ENCODE peak calls at places on chromosome 7, in nine cellular contexts. N, G, A, F, P, R, D, O and E are unnamed samples.

GRCh38 chr7:129646369-129647021 is 35.0 kb downstream of the NRF1 start:
- DNase-seq in D (no peak), N (peak; percentile 22), G (no peak), A (no peak), O (no peak), F (peak; percentile 84), R (no peak), P (no peak), E (no peak)

GRCh38 chr7:57354679-57355338 is 95.2 kb upstream of the ZNF716 start:
- DNase-seq in A (no peak), F (no peak), P (no peak), O (no peak), D (no peak), R (no peak), G (no peak), N (no peak), E (no peak)

GRCh38 chr7:155269766-155270585 is 27.7 kb upstream of the INSIG1 start:
- DNase-seq in N (no peak), R (no peak), P (peak; percentile 21), D (no peak), F (no peak), O (no peak), G (no peak), A (no peak), E (no peak)

GRCh38 chr7:100267648-100268047 is 39.9 kb upstream of the SPDYE3 start:
- DNase-seq in O (no peak), A (no peak), R (no peak), G (no peak), P (no peak), N (no peak), F (no peak), D (no peak), E (no peak)

GRCh38 chr7:149878523-149878921 is 4.8 kb downstream of the ATP6V0E2 start:
- DNase-seq in O (no peak), D (no peak), N (no peak), P (no peak), G (no peak), R (no peak), F (no peak), A (no peak), E (no peak)

GRCh38 chr7:151308791-151309190 is 32.8 kb upstream of the NUB1 start:
- DNase-seq in N (no peak), P (no peak), F (no peak), G (no peak), D (no peak), A (no peak), R (peak; percentile 25), O (no peak), E (no peak)

GRCh38 chr7:2926898-2927405 is 82.8 kb upstream of the GNA12 start:
- DNase-seq in R (no peak), G (no peak), F (no peak), A (no peak), D (no peak), N (no peak), P (peak; percentile 45), O (no peak), E (no peak)

GRCh38 chr7:82294258-82294855 is 149.2 kb downstream of the CACNA2D1 start:
- DNase-seq in D (no peak), F (no peak), O (no peak), N (no peak), R (no peak), P (no peak), G (no peak), A (no peak), E (no peak)

GRCh38 chr7:157139142-157140117 is 704 bp downstream of the UBE3C start:
- DNase-seq in O (peak; percentile 52), N (no peak), R (no peak), P (no peak), A (peak; percentile 56), G (peak; percentile 67), D (peak; percentile 61), F (peak; percentile 69), E (peak; percentile 46)

GRCh38 chr7:99559276-99559915 is 954 bp downstream of the ZNF655 start:
- DNase-seq in F (peak; percentile 21), P (no peak), D (no peak), R (no peak), A (no peak), O (no peak), G (no peak), N (peak; percentile 36), E (peak; percentile 72)

GRCh38 chr7:103593691-103594090 is 147.7 kb upstream of the SLC26A5 start:
- DNase-seq in N (no peak), A (no peak), R (no peak), P (no peak), D (no peak), F (no peak), O (no peak), G (no peak), E (no peak)

GRCh38 chr7:70953388-70953787 is 178.6 kb upstream of the GALNT17 start:
- DNase-seq in O (no peak), R (no peak), A (no peak), F (no peak), N (no peak), G (no peak), P (no peak), D (no peak), E (no peak)

GRCh38 chr7:16015981-16016380 is 329.5 kb upstream of the MEOX2 start:
- DNase-seq in R (no peak), N (no peak), G (no peak), D (no peak), A (no peak), F (no peak), O (no peak), P (no peak), E (no peak)

GRCh38 chr7:105046414-105046813 is 32.4 kb downstream of the KMT2E start:
- DNase-seq in O (no peak), P (no peak), A (no peak), F (no peak), N (no peak), G (no peak), D (no peak), R (no peak), E (no peak)

GRCh38 chr7:29921404-29922010 is 68.1 kb downstream of the SCRN1 start:
- DNase-seq in A (no peak), F (peak; percentile 85), O (no peak), P (no peak), G (peak; percentile 38), D (no peak), N (peak; percentile 81), R (peak; percentile 71), E (peak; percentile 57)

GRCh38 chr7:16817536-16817935 is 12.7 kb upstream of the AGR2 start:
- DNase-seq in F (no peak), A (no peak), O (no peak), N (peak; percentile 42), P (no peak), D (no peak), R (no peak), G (no peak), E (no peak)

GRCh38 chr7:138979226-138979979 is 1.8 kb downstream of the KIAA1549 start:
- DNase-seq in A (no peak), D (no peak), F (peak; percentile 33), R (no peak), G (no peak), O (no peak), P (no peak), N (peak; percentile 31), E (no peak)

GRCh38 chr7:89514970-89515369 is 639.3 kb upstream of the STEAP1 start:
- DNase-seq in R (no peak), G (no peak), P (no peak), D (no peak), F (no peak), A (no peak), N (no peak), O (no peak), E (no peak)

GRCh38 chr7:90594791-90595317 is 1.3 kb upstream of the CDK14 start:
- DNase-seq in R (no peak), G (no peak), N (peak; percentile 100), O (peak; percentile 54), P (peak; percentile 77), F (peak; percentile 92), D (peak; percentile 13), A (no peak), E (peak; percentile 79)

GRCh38 chr7:127516320-127516719 is 69.1 kb downstream of the GCC1 start:
- DNase-seq in N (no peak), O (no peak), R (no peak), P (no peak), F (no peak), D (no peak), A (no peak), G (no peak), E (no peak)

GRCh38 chr7:7761340-7761973 is 43.0 kb upstream of the RPA3 start:
- DNase-seq in F (no peak), D (no peak), G (no peak), R (no peak), P (no peak), O (no peak), N (peak; percentile 55), A (no peak), E (peak; percentile 39)

GRCh38 chr7:94240902-94241301 is 153.8 kb upstream of the COL1A2 start:
- DNase-seq in A (no peak), F (no peak), O (no peak), D (no peak), R (no peak), P (no peak), G (no peak), N (no peak), E (no peak)

GRCh38 chr7:127056202-127056601 is 196.5 kb downstream of the GRM8 start:
- DNase-seq in P (no peak), O (no peak), N (no peak), D (no peak), F (no peak), R (no peak), A (no peak), G (no peak), E (no peak)

GRCh38 chr7:32318300-32319018 is 171.7 kb downstream of the LSM5 start:
- DNase-seq in N (no peak), R (no peak), O (no peak), D (no peak), A (no peak), F (no peak), G (no peak), P (no peak), E (no peak)
- H3K4me3 ChIP-seq in N (no peak overlapping the region), R (no peak overlapping the region), O (no peak overlapping the region), D (peak overlapping the region; percentile 25), A (no peak overlapping the region), F (no peak overlapping the region), G (peak overlapping the region; percentile 28), P (no peak overlapping the region), E (no peak overlapping the region)

GRCh38 chr7:1220000-1220726 is 12.5 kb upstream of the UNCX start:
- DNase-seq in A (no peak), P (no peak), D (no peak), G (no peak), R (no peak), O (no peak), F (no peak), N (no peak), E (no peak)
- H3K27me3 ChIP-seq in A (peaks cover 24% of the 10 kb centered on the region), P (peaks cover 66% of the 10 kb centered on the region), D (peaks cover 15% of the 10 kb centered on the region), G (peaks cover 98% of the 10 kb centered on the region), R (peaks cover 41% of the 10 kb centered on the region), O (peaks cover 23% of the 10 kb centered on the region), F (peaks cover 25% of the 10 kb centered on the region), N (no peaks in the 10 kb centered on the region), E (peaks cover 82% of the 10 kb centered on the region)

GRCh38 chr7:5637415-5637814 is 144.0 kb downstream of the RNF216 start:
- DNase-seq in D (no peak), G (no peak), P (no peak), F (no peak), R (no peak), A (no peak), N (no peak), O (no peak), E (no peak)
- H3K27ac ChIP-seq in D (no peak overlapping the region), G (peak overlapping the region; percentile 31), P (peak overlapping the region; percentile 6), F (peak overlapping the region; percentile 64), R (no peak overlapping the region), A (no peak overlapping the region), N (peak overlapping the region; percentile 94), O (peak overlapping the region; percentile 71), E (no peak overlapping the region)

GRCh38 chr7:63899691-63900393 is 98.8 kb upstream of the ZNF722 start:
- DNase-seq in A (peak; percentile 51), D (peak; percentile 85), R (no peak), P (no peak), N (no peak), F (no peak), O (peak; percentile 93), G (no peak), E (no peak)
- H3K4me3 ChIP-seq in A (peak overlapping the region; percentile 46), D (peak overlapping the region; percentile 80), R (no peak overlapping the region), P (no peak overlapping the region), N (no peak overlapping the region), F (no peak overlapping the region), O (peak overlapping the region; percentile 66), G (peak overlapping the region; percentile 86), E (no peak overlapping the region)